ENCODE peak calls at places on chromosomes 7 and 10, in eight cellular contexts. L is effector memory CD4-positive, alpha-beta T cell; A is BE2C; T is bronchial epithelial cell; B is H7; Y is tibial artery; R is ovary; S is HL-60. N is an unnamed sample.
A peak's percentile ranks its signal among the peaks of the same experiment; 100 is the strongest.

GRCh38 chr10:86366033-86366901 is at the start of gene GRID1:
- DNase-seq in L (no peak), A (peak; percentile 80), T (no peak), B (peak; percentile 98), Y (peak; percentile 26), R (peak; percentile 43), S (no peak), N (no peak)

GRCh38 chr7:151451156-151451555 is 11.2 kb upstream of the CRYGN start:
- DNase-seq in L (no peak), A (no peak), T (no peak), B (no peak), Y (no peak), R (peak; percentile 6), S (no peak), N (no peak)

GRCh38 chr7:118114175-118114574 is 69.8 kb upstream of the LSM8 start:
- DNase-seq in L (no peak), A (no peak), T (no peak), B (no peak), Y (no peak), R (no peak), S (no peak), N (no peak)

GRCh38 chr7:38716397-38716796 is 85.2 kb upstream of the AMPH start:
- DNase-seq in L (no peak), A (no peak), T (no peak), B (peak; percentile 35), Y (no peak), R (no peak), S (no peak), N (no peak)

GRCh38 chr7:48594349-48594748 is 330.0 kb upstream of the CDC14C start:
- DNase-seq in L (no peak), A (no peak), T (no peak), B (peak; percentile 4), Y (no peak), R (no peak), S (no peak), N (no peak)

GRCh38 chr7:102439963-102440795 is 6.8 kb downstream of the ORAI2 start:
- DNase-seq in L (no peak), A (peak; percentile 71), T (peak; percentile 77), B (peak; percentile 73), Y (no peak), R (no peak), S (no peak), N (peak; percentile 65)

GRCh38 chr10:43117777-43118583 is 20.3 kb upstream of the CSGALNACT2 start:
- DNase-seq in L (no peak), A (no peak), T (no peak), B (no peak), Y (no peak), R (no peak), S (no peak), N (no peak)

GRCh38 chr7:99822731-99823718 is 4.8 kb upstream of the CYP3A43 start:
- DNase-seq in L (no peak), A (no peak), T (no peak), B (no peak), Y (no peak), R (no peak), S (no peak), N (no peak)

GRCh38 chr7:71236488-71237179 is 104.7 kb downstream of the GALNT17 start:
- DNase-seq in L (no peak), A (no peak), T (no peak), B (no peak), Y (no peak), R (peak; percentile 86), S (no peak), N (no peak)

GRCh38 chr7:100966542-100967291 is 2.6 kb upstream of the MUC12 start:
- DNase-seq in L (no peak), A (no peak), T (no peak), B (peak; percentile 78), Y (no peak), R (no peak), S (peak; percentile 33), N (no peak)

GRCh38 chr10:111933937-111934336 is 249.6 kb downstream of the GPAM start:
- DNase-seq in L (no peak), A (no peak), T (no peak), B (peak; percentile 15), Y (no peak), R (no peak), S (no peak), N (no peak)

GRCh38 chr7:34430456-34430855 is 227.6 kb upstream of the NPSR1 start:
- DNase-seq in L (no peak), A (peak; percentile 10), T (peak; percentile 63), B (peak; percentile 21), Y (no peak), R (peak; percentile 19), S (no peak), N (peak; percentile 11)

GRCh38 chr7:28292826-28293528 is 112.4 kb upstream of the JAZF1 start:
- DNase-seq in L (no peak), A (no peak), T (no peak), B (no peak), Y (no peak), R (no peak), S (no peak), N (no peak)

GRCh38 chr7:6026917-6027316 is 4.3 kb upstream of the ANKRD61 start:
- DNase-seq in L (no peak), A (no peak), T (no peak), B (no peak), Y (no peak), R (no peak), S (no peak), N (no peak)

GRCh38 chr7:36473454-36474282 is 84.0 kb downstream of the ANLN start:
- DNase-seq in L (no peak), A (peak; percentile 77), T (peak; percentile 79), B (peak; percentile 24), Y (no peak), R (no peak), S (no peak), N (peak; percentile 78)

GRCh38 chr7:128884561-128885369 is 22.1 kb downstream of the ATP6V1F start:
- DNase-seq in L (no peak), A (peak; percentile 17), T (no peak), B (peak; percentile 61), Y (no peak), R (no peak), S (no peak), N (no peak)

GRCh38 chr10:35495521-35496238 is 109.5 kb upstream of the GJD4 start:
- DNase-seq in L (no peak), A (no peak), T (peak; percentile 4), B (no peak), Y (no peak), R (no peak), S (no peak), N (no peak)

GRCh38 chr7:105017263-105018051 is 3.5 kb downstream of the KMT2E start:
- DNase-seq in L (no peak), A (no peak), T (no peak), B (no peak), Y (no peak), R (no peak), S (no peak), N (no peak)

GRCh38 chr7:98771519-98772241 is 98.1 kb downstream of the TMEM130 start:
- DNase-seq in L (no peak), A (no peak), T (peak; percentile 6), B (peak; percentile 73), Y (peak; percentile 48), R (peak; percentile 35), S (no peak), N (peak; percentile 40)

GRCh38 chr10:37448161-37448560 is 322.8 kb downstream of the ANKRD30A start:
- DNase-seq in L (no peak), A (no peak), T (no peak), B (no peak), Y (no peak), R (no peak), S (no peak), N (no peak)

GRCh38 chr10:46297406-46298204 is 10.8 kb downstream of the ANTXRL start:
- DNase-seq in L (no peak), A (no peak), T (no peak), B (no peak), Y (no peak), R (no peak), S (no peak), N (no peak)

GRCh38 chr7:155453296-155454182 is 4.4 kb upstream of the EN2 start:
- DNase-seq in L (no peak), A (no peak), T (no peak), B (peak; percentile 80), Y (no peak), R (no peak), S (no peak), N (no peak)
- H3K27me3 ChIP-seq in L (peaks cover 75% of the 10 kb centered on the region), A (peaks cover 97% of the 10 kb centered on the region), T (peaks cover 78% of the 10 kb centered on the region), B (peaks cover 97% of the 10 kb centered on the region), Y (peaks cover 6% of the 10 kb centered on the region), R (peaks cover 5% of the 10 kb centered on the region), S (peaks cover 89% of the 10 kb centered on the region), N (no peaks in the 10 kb centered on the region)

GRCh38 chr10:78121801-78122200 is 88.1 kb downstream of the RPS24 start:
- DNase-seq in L (no peak), A (no peak), T (no peak), B (no peak), Y (no peak), R (no peak), S (no peak), N (no peak)
- H3K27me3 ChIP-seq in L (no peaks in the 10 kb centered on the region), A (no peaks in the 10 kb centered on the region), T (peaks cover under 1% of the 10 kb centered on the region), B (no peaks in the 10 kb centered on the region), Y (no peaks in the 10 kb centered on the region), R (no peaks in the 10 kb centered on the region), S (peaks cover 4% of the 10 kb centered on the region), N (no peaks in the 10 kb centered on the region)

GRCh38 chr7:19560111-19560883 is 148.5 kb downstream of the POLR1F start:
- DNase-seq in L (no peak), A (no peak), T (peak; percentile 49), B (no peak), Y (no peak), R (no peak), S (no peak), N (peak; percentile 8)

GRCh38 chr7:19557726-19558470 is 150.9 kb downstream of the POLR1F start:
- DNase-seq in L (no peak), A (no peak), T (no peak), B (no peak), Y (no peak), R (no peak), S (no peak), N (no peak)

GRCh38 chr7:19552576-19552975 is 156.3 kb downstream of the POLR1F start:
- DNase-seq in L (no peak), A (no peak), T (no peak), B (no peak), Y (no peak), R (no peak), S (no peak), N (no peak)

GRCh38 chr7:19561121-19561805 is 147.6 kb downstream of the POLR1F start:
- DNase-seq in L (no peak), A (no peak), T (peak; percentile 52), B (no peak), Y (no peak), R (no peak), S (no peak), N (no peak)

GRCh38 chr7:19558527-19558926 is 150.3 kb downstream of the POLR1F start:
- DNase-seq in L (no peak), A (no peak), T (no peak), B (no peak), Y (no peak), R (no peak), S (no peak), N (no peak)
- H3K27me3 ChIP-seq in L (no peaks in the 10 kb centered on the region), A (no peaks in the 10 kb centered on the region), T (no peaks in the 10 kb centered on the region), B (no peaks in the 10 kb centered on the region), Y (no peaks in the 10 kb centered on the region), R (no peaks in the 10 kb centered on the region), S (no peaks in the 10 kb centered on the region), N (no peaks in the 10 kb centered on the region)

DNA sequence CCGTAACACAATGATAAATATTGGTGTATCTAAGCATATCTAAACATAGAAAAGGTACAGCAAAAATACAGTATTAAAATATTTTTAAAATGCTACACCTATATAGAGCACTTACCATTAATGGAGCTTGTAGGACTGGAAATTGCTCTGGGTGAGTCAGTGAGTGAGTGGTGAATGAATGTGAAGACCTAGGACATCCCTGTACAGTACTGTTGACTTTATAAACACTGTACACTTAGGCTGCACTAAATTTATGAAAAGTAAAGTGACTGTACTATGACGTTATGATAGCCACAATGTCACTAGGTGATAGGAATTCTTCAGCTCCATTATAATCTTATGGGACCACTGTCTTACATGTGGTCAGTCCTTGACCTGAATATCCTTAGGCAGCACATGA is 147.0 kb downstream of the GLI3 start:
- DNase-seq in L (no peak), A (no peak), T (peak; percentile 62), B (no peak), Y (no peak), R (no peak), S (no peak), N (no peak)
- H3K27me3 ChIP-seq in L (no peaks in the 10 kb centered on the region), A (no peaks in the 10 kb centered on the region), T (no peaks in the 10 kb centered on the region), B (peaks cover 60% of the 10 kb centered on the region), Y (no peaks in the 10 kb centered on the region), R (no peaks in the 10 kb centered on the region), S (no peaks in the 10 kb centered on the region), N (no peaks in the 10 kb centered on the region)